ENCODE peak calls at places on chromosomes 5 and 9, in six cellular contexts. One of them, this sample, is unnamed. For H3K4me1, the result is how much of the 10 kb centered on the place peaks cover.

GRCh38 chr9:26723486-26723885 is 169.1 kb downstream of the CAAP1 start:
- DNase-seq in body of pancreas: peak
- DNase-seq in GM23338: peak
- DNase-seq in CD8-positive, alpha-beta memory T cell: no peak
- DNase-seq in A549: peak
- DNase-seq in psoas muscle: peak
- DNase-seq in this sample: peak

GRCh38 chr5:144144956-144145751 is 25.3 kb downstream of the YIPF5 start:
- DNase-seq in psoas muscle: no peak
- DNase-seq in body of pancreas: no peak
- DNase-seq in GM23338: no peak
- DNase-seq in CD8-positive, alpha-beta memory T cell: no peak
- DNase-seq in A549: no peak
- DNase-seq in this sample: no peak

GRCh38 chr9:99433555-99433954 is 211.5 kb downstream of the SEC61B start:
- DNase-seq in body of pancreas: no peak
- DNase-seq in GM23338: no peak
- DNase-seq in CD8-positive, alpha-beta memory T cell: peak
- DNase-seq in A549: peak
- DNase-seq in psoas muscle: peak
- DNase-seq in this sample: no peak

GRCh38 chr9:80492221-80492620 is 920.5 kb downstream of the TLE4 start:
- DNase-seq in CD8-positive, alpha-beta memory T cell: no peak
- DNase-seq in psoas muscle: no peak
- DNase-seq in GM23338: no peak
- DNase-seq in body of pancreas: peak
- DNase-seq in A549: no peak
- DNase-seq in this sample: no peak

GRCh38 chr9:35734096-35734495 is 1.6 kb downstream of the CREB3 start:
- DNase-seq in body of pancreas: no peak
- DNase-seq in CD8-positive, alpha-beta memory T cell: no peak
- DNase-seq in GM23338: no peak
- DNase-seq in psoas muscle: no peak
- DNase-seq in A549: no peak
- DNase-seq in this sample: no peak

GRCh38 chr9:93712896-93713295 is 136.5 kb downstream of the PHF2 start:
- DNase-seq in GM23338: no peak
- DNase-seq in body of pancreas: no peak
- DNase-seq in psoas muscle: no peak
- DNase-seq in CD8-positive, alpha-beta memory T cell: no peak
- DNase-seq in A549: no peak
- DNase-seq in this sample: no peak

GRCh38 chr9:111098661-111099060 is 60.4 kb upstream of the LPAR1 start:
- DNase-seq in psoas muscle: no peak
- DNase-seq in A549: no peak
- DNase-seq in CD8-positive, alpha-beta memory T cell: no peak
- DNase-seq in GM23338: no peak
- DNase-seq in body of pancreas: no peak
- DNase-seq in this sample: no peak

GRCh38 chr9:130847306-130848217 is 12.5 kb downstream of the ABL1 start:
- DNase-seq in body of pancreas: no peak
- DNase-seq in A549: peak
- DNase-seq in CD8-positive, alpha-beta memory T cell: no peak
- DNase-seq in GM23338: peak
- DNase-seq in psoas muscle: peak
- DNase-seq in this sample: peak

GRCh38 chr9:17793713-17794622 is 215.1 kb downstream of the SH3GL2 start:
- DNase-seq in A549: peak
- DNase-seq in body of pancreas: peak
- DNase-seq in CD8-positive, alpha-beta memory T cell: no peak
- DNase-seq in GM23338: peak
- DNase-seq in psoas muscle: no peak
- DNase-seq in this sample: no peak

GRCh38 chr9:89525673-89526374 is 27.9 kb upstream of the SEMA4D start:
- DNase-seq in GM23338: no peak
- DNase-seq in A549: no peak
- DNase-seq in body of pancreas: no peak
- DNase-seq in CD8-positive, alpha-beta memory T cell: no peak
- DNase-seq in psoas muscle: no peak
- DNase-seq in this sample: no peak

GRCh38 chr5:177378884-177379883 is 5.0 kb upstream of the SLC34A1 start:
- DNase-seq in GM23338: no peak
- DNase-seq in A549: peak
- DNase-seq in body of pancreas: no peak
- DNase-seq in psoas muscle: no peak
- DNase-seq in CD8-positive, alpha-beta memory T cell: no peak
- DNase-seq in this sample: no peak

GRCh38 chr9:117714282-117714681 is 10.1 kb downstream of the TLR4 start:
- DNase-seq in psoas muscle: no peak
- DNase-seq in body of pancreas: no peak
- DNase-seq in GM23338: peak
- DNase-seq in CD8-positive, alpha-beta memory T cell: no peak
- DNase-seq in A549: no peak
- DNase-seq in this sample: no peak

GRCh38 chr5:135551593-135552447 is 16.1 kb upstream of the NEUROG1 start:
- DNase-seq in CD8-positive, alpha-beta memory T cell: peak
- DNase-seq in A549: peak
- DNase-seq in GM23338: peak
- DNase-seq in body of pancreas: peak
- DNase-seq in psoas muscle: peak
- DNase-seq in this sample: peak

GRCh38 chr9:111179577-111179976 is 141.3 kb upstream of the LPAR1 start:
- DNase-seq in psoas muscle: no peak
- DNase-seq in body of pancreas: no peak
- DNase-seq in CD8-positive, alpha-beta memory T cell: no peak
- DNase-seq in A549: no peak
- DNase-seq in GM23338: no peak
- DNase-seq in this sample: no peak

GRCh38 chr9:4662108-4662988 is at the start of gene PLPP6:
- DNase-seq in psoas muscle: peak
- DNase-seq in CD8-positive, alpha-beta memory T cell: peak
- DNase-seq in GM23338: peak
- DNase-seq in A549: peak
- DNase-seq in body of pancreas: peak
- DNase-seq in this sample: peak

GRCh38 chr5:68344447-68345111 is 129.0 kb downstream of the PIK3R1 start:
- DNase-seq in psoas muscle: no peak
- DNase-seq in GM23338: no peak
- DNase-seq in body of pancreas: no peak
- DNase-seq in CD8-positive, alpha-beta memory T cell: no peak
- DNase-seq in A549: no peak
- DNase-seq in this sample: no peak

GRCh38 chr9:113957778-113958430 is 81.8 kb downstream of the ZNF618 start:
- DNase-seq in psoas muscle: no peak
- DNase-seq in A549: peak
- DNase-seq in CD8-positive, alpha-beta memory T cell: no peak
- DNase-seq in body of pancreas: peak
- DNase-seq in GM23338: no peak
- DNase-seq in this sample: no peak

GRCh38 chr5:87872986-87873385 is 395.7 kb downstream of the TMEM161B start:
- DNase-seq in CD8-positive, alpha-beta memory T cell: no peak
- DNase-seq in body of pancreas: no peak
- DNase-seq in GM23338: peak
- DNase-seq in A549: no peak
- DNase-seq in psoas muscle: no peak
- DNase-seq in this sample: no peak

GRCh38 chr5:18236386-18236785 is 602.1 kb downstream of the TAF11L14 start:
- DNase-seq in A549: no peak
- DNase-seq in psoas muscle: no peak
- DNase-seq in CD8-positive, alpha-beta memory T cell: no peak
- DNase-seq in GM23338: no peak
- DNase-seq in body of pancreas: no peak
- DNase-seq in this sample: no peak

GRCh38 chr5:65190328-65191053 is 291.2 kb downstream of the ADAMTS6 start:
- DNase-seq in body of pancreas: no peak
- DNase-seq in A549: no peak
- DNase-seq in GM23338: no peak
- DNase-seq in CD8-positive, alpha-beta memory T cell: no peak
- DNase-seq in psoas muscle: no peak
- DNase-seq in this sample: no peak

GRCh38 chr5:87574106-87574505 is 161.4 kb upstream of the CCNH start:
- DNase-seq in psoas muscle: no peak
- DNase-seq in body of pancreas: no peak
- DNase-seq in GM23338: no peak
- DNase-seq in CD8-positive, alpha-beta memory T cell: no peak
- DNase-seq in A549: no peak
- DNase-seq in this sample: no peak

GRCh38 chr5:36272136-36272665 is 29.5 kb downstream of the RANBP3L start:
- DNase-seq in CD8-positive, alpha-beta memory T cell: no peak
- DNase-seq in psoas muscle: no peak
- DNase-seq in A549: no peak
- DNase-seq in body of pancreas: no peak
- DNase-seq in GM23338: no peak
- DNase-seq in this sample: no peak

GRCh38 chr5:98309785-98310566 is 463.5 kb upstream of the RGMB start:
- DNase-seq in GM23338: peak
- DNase-seq in A549: peak
- DNase-seq in psoas muscle: no peak
- DNase-seq in body of pancreas: no peak
- DNase-seq in CD8-positive, alpha-beta memory T cell: no peak
- DNase-seq in this sample: no peak

GRCh38 chr5:172616730-172617129 is 24.3 kb upstream of the NEURL1B start:
- DNase-seq in psoas muscle: peak
- DNase-seq in A549: no peak
- DNase-seq in CD8-positive, alpha-beta memory T cell: no peak
- DNase-seq in GM23338: peak
- DNase-seq in body of pancreas: no peak
- DNase-seq in this sample: peak

GRCh38 chr9:36136277-36136893 is at the start of gene GLIPR2:
- DNase-seq in psoas muscle: peak
- DNase-seq in A549: peak
- DNase-seq in GM23338: peak
- DNase-seq in CD8-positive, alpha-beta memory T cell: peak
- DNase-seq in body of pancreas: peak
- DNase-seq in this sample: peak

DNA sequence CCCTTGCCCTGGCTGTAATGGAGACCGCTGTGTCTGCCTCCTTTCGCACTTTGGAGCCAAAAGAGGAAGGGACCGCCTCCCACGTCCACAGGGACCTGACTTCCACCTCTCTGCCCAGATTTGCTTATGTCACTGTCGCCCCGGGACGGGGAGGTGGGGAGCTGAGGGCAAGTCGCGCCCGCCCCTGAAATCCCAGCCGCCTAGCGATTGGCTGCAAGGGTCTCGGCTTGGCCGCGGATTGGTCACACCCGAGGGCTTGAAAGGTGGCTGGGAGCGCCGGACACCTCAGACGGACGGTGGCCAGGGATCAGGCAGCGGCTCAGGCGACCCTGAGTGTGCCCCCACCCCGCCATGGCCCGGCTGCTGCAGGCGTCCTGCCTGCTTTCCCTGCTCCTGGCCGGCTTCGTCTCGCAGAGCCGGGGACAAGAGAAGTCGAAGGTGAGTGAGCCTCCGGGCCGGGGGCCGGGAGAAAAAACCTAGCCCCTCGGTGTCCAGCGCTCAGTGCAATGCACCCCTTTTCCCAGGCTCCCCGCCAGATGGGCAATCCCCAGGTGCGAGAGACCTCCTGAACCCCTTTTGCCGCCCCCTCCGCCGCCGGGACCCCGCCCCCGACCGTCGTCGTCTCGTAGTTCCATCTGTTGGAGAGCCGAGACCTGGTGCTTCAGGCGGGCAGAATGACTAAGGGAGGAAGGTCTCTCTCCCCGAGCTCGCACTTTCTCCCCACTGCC is at the start of gene GPX3:
- DNase-seq in psoas muscle: peak
- DNase-seq in CD8-positive, alpha-beta memory T cell: no peak
- DNase-seq in body of pancreas: peak
- DNase-seq in A549: peak
- DNase-seq in GM23338: peak
- DNase-seq in this sample: peak
- H3K4me1 ChIP-seq in psoas muscle: under half
- H3K4me1 ChIP-seq in CD8-positive, alpha-beta memory T cell: under half
- H3K4me1 ChIP-seq in body of pancreas: under half
- H3K4me1 ChIP-seq in A549: under half
- H3K4me1 ChIP-seq in GM23338: under half
- H3K4me1 ChIP-seq in this sample: under half

GRCh38 chr5:61298580-61298979 is 33.5 kb upstream of the ZSWIM6 start:
- DNase-seq in body of pancreas: peak
- DNase-seq in CD8-positive, alpha-beta memory T cell: no peak
- DNase-seq in GM23338: no peak
- DNase-seq in psoas muscle: no peak
- DNase-seq in A549: no peak
- DNase-seq in this sample: no peak

GRCh38 chr5:61301345-61301744 is 30.7 kb upstream of the ZSWIM6 start:
- DNase-seq in CD8-positive, alpha-beta memory T cell: no peak
- DNase-seq in body of pancreas: no peak
- DNase-seq in A549: no peak
- DNase-seq in GM23338: no peak
- DNase-seq in psoas muscle: no peak
- DNase-seq in this sample: no peak

GRCh38 chr5:61301820-61302563 is 30.1 kb upstream of the ZSWIM6 start:
- DNase-seq in A549: peak
- DNase-seq in psoas muscle: peak
- DNase-seq in GM23338: no peak
- DNase-seq in CD8-positive, alpha-beta memory T cell: no peak
- DNase-seq in body of pancreas: peak
- DNase-seq in this sample: no peak

GRCh38 chr5:61298066-61298465 is 34.0 kb upstream of the ZSWIM6 start:
- DNase-seq in GM23338: no peak
- DNase-seq in A549: no peak
- DNase-seq in psoas muscle: no peak
- DNase-seq in body of pancreas: no peak
- DNase-seq in CD8-positive, alpha-beta memory T cell: no peak
- DNase-seq in this sample: no peak

GRCh38 chr5:61299254-61299653 is 32.8 kb upstream of the ZSWIM6 start:
- DNase-seq in CD8-positive, alpha-beta memory T cell: no peak
- DNase-seq in A549: no peak
- DNase-seq in body of pancreas: no peak
- DNase-seq in GM23338: no peak
- DNase-seq in psoas muscle: no peak
- DNase-seq in this sample: no peak
- H3K4me1 ChIP-seq in CD8-positive, alpha-beta memory T cell: under half
- H3K4me1 ChIP-seq in A549: half or more
- H3K4me1 ChIP-seq in body of pancreas: under half
- H3K4me1 ChIP-seq in GM23338: under half
- H3K4me1 ChIP-seq in psoas muscle: under half
- H3K4me1 ChIP-seq in this sample: under half

DNA sequence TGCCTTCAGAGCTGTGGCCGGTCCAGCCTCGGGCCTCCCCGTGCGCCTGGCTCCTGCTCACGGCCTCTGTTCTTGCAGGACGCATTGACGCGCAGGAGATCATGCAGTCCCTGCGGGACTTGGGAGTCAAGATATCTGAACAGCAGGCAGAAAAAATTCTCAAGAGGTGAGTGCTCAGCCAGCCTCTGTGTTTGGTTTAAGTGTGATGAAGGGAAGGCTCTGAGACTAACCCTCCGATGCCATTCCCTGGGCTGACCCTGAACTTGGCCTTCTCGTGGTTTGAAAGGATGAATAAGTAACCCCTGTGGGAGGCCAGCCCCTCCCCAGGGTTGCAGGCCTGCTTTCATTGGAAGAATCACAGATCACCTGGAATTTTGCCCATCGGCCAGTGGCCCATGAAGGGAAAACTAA is 26.3 kb downstream of the PTGES2 start:
- DNase-seq in GM23338: no peak
- DNase-seq in body of pancreas: peak
- DNase-seq in CD8-positive, alpha-beta memory T cell: no peak
- DNase-seq in psoas muscle: no peak
- DNase-seq in A549: no peak
- DNase-seq in this sample: peak
- H3K4me1 ChIP-seq in GM23338: under half
- H3K4me1 ChIP-seq in body of pancreas: half or more
- H3K4me1 ChIP-seq in CD8-positive, alpha-beta memory T cell: half or more
- H3K4me1 ChIP-seq in psoas muscle: half or more
- H3K4me1 ChIP-seq in A549: under half
- H3K4me1 ChIP-seq in this sample: under half

GRCh38 chr9:102650896-102651295 is 344.2 kb upstream of the CYLC2 start:
- DNase-seq in CD8-positive, alpha-beta memory T cell: no peak
- DNase-seq in body of pancreas: no peak
- DNase-seq in psoas muscle: no peak
- DNase-seq in A549: no peak
- DNase-seq in GM23338: no peak
- DNase-seq in this sample: no peak
- H3K4me1 ChIP-seq in CD8-positive, alpha-beta memory T cell: under half
- H3K4me1 ChIP-seq in body of pancreas: under half
- H3K4me1 ChIP-seq in psoas muscle: under half
- H3K4me1 ChIP-seq in A549: under half
- H3K4me1 ChIP-seq in GM23338: under half
- H3K4me1 ChIP-seq in this sample: under half

This sample was measured in uterus.